ENCODE peak calls at places on chromosome 22, in eight cellular contexts. One of them, this sample, is unnamed.

GRCh38 chr22:44202261-44202789 is 21.6 kb downstream of the PARVG start:
- DNase-seq in CD8-positive, alpha-beta memory T cell: no peak
- DNase-seq in right lobe of liver: no peak
- DNase-seq in IMR-90: peak
- DNase-seq in caudate nucleus: no peak
- DNase-seq in trophoblast cell: no peak
- DNase-seq in brain microvascular endothelial cell: peak
- DNase-seq in iPS DF 6.9: no peak
- DNase-seq in this sample: no peak

GRCh38 chr22:37544955-37545702 is 15.2 kb upstream of the CDC42EP1 start:
- DNase-seq in CD8-positive, alpha-beta memory T cell: peak
- DNase-seq in right lobe of liver: peak
- DNase-seq in IMR-90: peak
- DNase-seq in caudate nucleus: peak
- DNase-seq in trophoblast cell: peak
- DNase-seq in brain microvascular endothelial cell: peak
- DNase-seq in iPS DF 6.9: no peak
- DNase-seq in this sample: peak

GRCh38 chr22:19471572-19471971 is 7.4 kb downstream of the UFD1 start:
- DNase-seq in CD8-positive, alpha-beta memory T cell: no peak
- DNase-seq in right lobe of liver: no peak
- DNase-seq in IMR-90: no peak
- DNase-seq in caudate nucleus: no peak
- DNase-seq in trophoblast cell: no peak
- DNase-seq in brain microvascular endothelial cell: no peak
- DNase-seq in iPS DF 6.9: no peak
- DNase-seq in this sample: no peak

GRCh38 chr22:26615149-26615548 is 2.7 kb downstream of the CRYBB1 start:
- DNase-seq in CD8-positive, alpha-beta memory T cell: no peak
- DNase-seq in right lobe of liver: no peak
- DNase-seq in IMR-90: no peak
- DNase-seq in caudate nucleus: no peak
- DNase-seq in trophoblast cell: no peak
- DNase-seq in brain microvascular endothelial cell: no peak
- DNase-seq in iPS DF 6.9: no peak
- DNase-seq in this sample: no peak

GRCh38 chr22:44658371-44658953 is 43.5 kb upstream of the PRR5 start:
- DNase-seq in CD8-positive, alpha-beta memory T cell: no peak
- DNase-seq in right lobe of liver: no peak
- DNase-seq in IMR-90: peak
- DNase-seq in caudate nucleus: no peak
- DNase-seq in trophoblast cell: no peak
- DNase-seq in brain microvascular endothelial cell: peak
- DNase-seq in iPS DF 6.9: no peak
- DNase-seq in this sample: no peak

GRCh38 chr22:26756675-26757293 is 99.4 kb downstream of the MIAT start:
- DNase-seq in CD8-positive, alpha-beta memory T cell: peak
- DNase-seq in right lobe of liver: peak
- DNase-seq in IMR-90: peak
- DNase-seq in caudate nucleus: peak
- DNase-seq in trophoblast cell: peak
- DNase-seq in brain microvascular endothelial cell: peak
- DNase-seq in iPS DF 6.9: no peak
- DNase-seq in this sample: no peak

GRCh38 chr22:39317084-39317755 is 2.2 kb downstream of the RPL3 start:
- DNase-seq in CD8-positive, alpha-beta memory T cell: no peak
- DNase-seq in right lobe of liver: no peak
- DNase-seq in IMR-90: no peak
- DNase-seq in caudate nucleus: no peak
- DNase-seq in trophoblast cell: no peak
- DNase-seq in brain microvascular endothelial cell: no peak
- DNase-seq in iPS DF 6.9: no peak
- DNase-seq in this sample: no peak

GRCh38 chr22:30182365-30182764 is 64.2 kb downstream of the LIF start:
- DNase-seq in CD8-positive, alpha-beta memory T cell: no peak
- DNase-seq in right lobe of liver: no peak
- DNase-seq in IMR-90: peak
- DNase-seq in caudate nucleus: no peak
- DNase-seq in trophoblast cell: no peak
- DNase-seq in brain microvascular endothelial cell: no peak
- DNase-seq in iPS DF 6.9: no peak
- DNase-seq in this sample: no peak

GRCh38 chr22:39227542-39228272 is 17.1 kb downstream of the PDGFB start:
- DNase-seq in CD8-positive, alpha-beta memory T cell: no peak
- DNase-seq in right lobe of liver: no peak
- DNase-seq in IMR-90: no peak
- DNase-seq in caudate nucleus: no peak
- DNase-seq in trophoblast cell: no peak
- DNase-seq in brain microvascular endothelial cell: no peak
- DNase-seq in iPS DF 6.9: no peak
- DNase-seq in this sample: no peak

GRCh38 chr22:20424937-20425587 is 12.6 kb downstream of the SCARF2 start:
- DNase-seq in CD8-positive, alpha-beta memory T cell: no peak
- DNase-seq in right lobe of liver: peak
- DNase-seq in IMR-90: no peak
- DNase-seq in caudate nucleus: no peak
- DNase-seq in trophoblast cell: peak
- DNase-seq in brain microvascular endothelial cell: peak
- DNase-seq in iPS DF 6.9: no peak
- DNase-seq in this sample: no peak

GRCh38 chr22:29480262-29480511 is 169 bp downstream of the NEFH start:
- DNase-seq in CD8-positive, alpha-beta memory T cell: no peak
- DNase-seq in right lobe of liver: no peak
- DNase-seq in IMR-90: no peak
- DNase-seq in caudate nucleus: no peak
- DNase-seq in trophoblast cell: no peak
- DNase-seq in brain microvascular endothelial cell: no peak
- DNase-seq in iPS DF 6.9: no peak
- DNase-seq in this sample: no peak

GRCh38 chr22:45190473-45190872 is 26.7 kb downstream of the NUP50 start:
- DNase-seq in CD8-positive, alpha-beta memory T cell: no peak
- DNase-seq in right lobe of liver: no peak
- DNase-seq in IMR-90: no peak
- DNase-seq in caudate nucleus: no peak
- DNase-seq in trophoblast cell: no peak
- DNase-seq in brain microvascular endothelial cell: no peak
- DNase-seq in iPS DF 6.9: no peak
- DNase-seq in this sample: no peak

GRCh38 chr22:46617250-46618103 is 2.7 kb upstream of the GRAMD4 start:
- DNase-seq in CD8-positive, alpha-beta memory T cell: no peak
- DNase-seq in right lobe of liver: no peak
- DNase-seq in IMR-90: peak
- DNase-seq in caudate nucleus: no peak
- DNase-seq in trophoblast cell: no peak
- DNase-seq in brain microvascular endothelial cell: no peak
- DNase-seq in iPS DF 6.9: no peak
- DNase-seq in this sample: no peak

GRCh38 chr22:22655452-22656108 is 11.2 kb downstream of the GGTLC2 start:
- DNase-seq in CD8-positive, alpha-beta memory T cell: no peak
- DNase-seq in right lobe of liver: no peak
- DNase-seq in IMR-90: no peak
- DNase-seq in caudate nucleus: no peak
- DNase-seq in trophoblast cell: no peak
- DNase-seq in brain microvascular endothelial cell: no peak
- DNase-seq in iPS DF 6.9: no peak
- DNase-seq in this sample: no peak

GRCh38 chr22:20056696-20057386 is 23.2 kb upstream of the DGCR8 start:
- DNase-seq in CD8-positive, alpha-beta memory T cell: no peak
- DNase-seq in right lobe of liver: no peak
- DNase-seq in IMR-90: no peak
- DNase-seq in caudate nucleus: no peak
- DNase-seq in trophoblast cell: no peak
- DNase-seq in brain microvascular endothelial cell: no peak
- DNase-seq in iPS DF 6.9: no peak
- DNase-seq in this sample: no peak

GRCh38 chr22:50225200-50225969 is 19.4 kb downstream of the TUBGCP6 start:
- DNase-seq in CD8-positive, alpha-beta memory T cell: no peak
- DNase-seq in right lobe of liver: no peak
- DNase-seq in IMR-90: no peak
- DNase-seq in caudate nucleus: no peak
- DNase-seq in trophoblast cell: no peak
- DNase-seq in brain microvascular endothelial cell: no peak
- DNase-seq in iPS DF 6.9: no peak
- DNase-seq in this sample: no peak

GRCh38 chr22:19867617-19868016 is 12.9 kb upstream of the GNB1L start:
- DNase-seq in CD8-positive, alpha-beta memory T cell: no peak
- DNase-seq in right lobe of liver: no peak
- DNase-seq in IMR-90: no peak
- DNase-seq in caudate nucleus: no peak
- DNase-seq in trophoblast cell: no peak
- DNase-seq in brain microvascular endothelial cell: no peak
- DNase-seq in iPS DF 6.9: no peak
- DNase-seq in this sample: no peak

GRCh38 chr22:50469377-50470305 is 5.2 kb downstream of the SBF1 start:
- DNase-seq in CD8-positive, alpha-beta memory T cell: peak
- DNase-seq in right lobe of liver: no peak
- DNase-seq in IMR-90: peak
- DNase-seq in caudate nucleus: no peak
- DNase-seq in trophoblast cell: no peak
- DNase-seq in brain microvascular endothelial cell: peak
- DNase-seq in iPS DF 6.9: no peak
- DNase-seq in this sample: peak

GRCh38 chr22:50579752-50580151 is 1.5 kb upstream of the CPT1B start:
- DNase-seq in CD8-positive, alpha-beta memory T cell: no peak
- DNase-seq in right lobe of liver: no peak
- DNase-seq in IMR-90: no peak
- DNase-seq in caudate nucleus: no peak
- DNase-seq in trophoblast cell: no peak
- DNase-seq in brain microvascular endothelial cell: no peak
- DNase-seq in iPS DF 6.9: no peak
- DNase-seq in this sample: no peak

DNA sequence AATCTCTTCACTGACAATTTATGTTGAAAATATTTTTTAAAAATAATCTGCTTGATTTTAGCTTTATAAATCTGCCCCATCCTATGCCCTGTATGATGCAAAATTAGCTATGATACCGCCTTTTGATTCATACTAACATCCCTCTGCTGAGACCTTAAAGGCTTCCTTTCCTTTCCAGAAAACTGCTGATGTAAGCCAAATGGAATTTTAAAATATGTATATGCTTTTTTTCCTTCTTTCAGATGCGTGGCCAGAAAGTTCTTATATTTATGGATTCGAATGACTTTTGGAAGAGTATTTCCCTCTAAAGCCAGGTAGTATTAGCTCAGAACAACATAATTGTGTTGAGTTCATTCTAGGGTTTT is 34.5 kb downstream of the SFI1 start:
- DNase-seq in CD8-positive, alpha-beta memory T cell: no peak
- DNase-seq in right lobe of liver: no peak
- DNase-seq in IMR-90: no peak
- DNase-seq in caudate nucleus: no peak
- DNase-seq in trophoblast cell: no peak
- DNase-seq in brain microvascular endothelial cell: no peak
- DNase-seq in iPS DF 6.9: no peak
- DNase-seq in this sample: no peak
- H3K27ac ChIP-seq in CD8-positive, alpha-beta memory T cell: no peak
- H3K27ac ChIP-seq in right lobe of liver: peak
- H3K27ac ChIP-seq in IMR-90: peak
- H3K27ac ChIP-seq in caudate nucleus: no peak
- H3K27ac ChIP-seq in trophoblast cell: no peak
- H3K27ac ChIP-seq in brain microvascular endothelial cell: peak
- H3K27ac ChIP-seq in iPS DF 6.9: no peak
- H3K27ac ChIP-seq in this sample: no peak

GRCh38 chr22:21624880-21625791 is 4.7 kb downstream of the YDJC start:
- DNase-seq in CD8-positive, alpha-beta memory T cell: no peak
- DNase-seq in right lobe of liver: no peak
- DNase-seq in IMR-90: no peak
- DNase-seq in caudate nucleus: no peak
- DNase-seq in trophoblast cell: no peak
- DNase-seq in brain microvascular endothelial cell: no peak
- DNase-seq in iPS DF 6.9: no peak
- DNase-seq in this sample: no peak

GRCh38 chr22:21626073-21626734 is 3.6 kb downstream of the YDJC start:
- DNase-seq in CD8-positive, alpha-beta memory T cell: no peak
- DNase-seq in right lobe of liver: no peak
- DNase-seq in IMR-90: no peak
- DNase-seq in caudate nucleus: no peak
- DNase-seq in trophoblast cell: no peak
- DNase-seq in brain microvascular endothelial cell: no peak
- DNase-seq in iPS DF 6.9: no peak
- DNase-seq in this sample: no peak

GRCh38 chr22:21623402-21623970 is 6.3 kb downstream of the YDJC start:
- DNase-seq in CD8-positive, alpha-beta memory T cell: no peak
- DNase-seq in right lobe of liver: no peak
- DNase-seq in IMR-90: no peak
- DNase-seq in caudate nucleus: no peak
- DNase-seq in trophoblast cell: no peak
- DNase-seq in brain microvascular endothelial cell: no peak
- DNase-seq in iPS DF 6.9: no peak
- DNase-seq in this sample: no peak

GRCh38 chr22:21622624-21623401 is 7.0 kb downstream of the YDJC start:
- DNase-seq in CD8-positive, alpha-beta memory T cell: no peak
- DNase-seq in right lobe of liver: no peak
- DNase-seq in IMR-90: no peak
- DNase-seq in caudate nucleus: no peak
- DNase-seq in trophoblast cell: no peak
- DNase-seq in brain microvascular endothelial cell: no peak
- DNase-seq in iPS DF 6.9: no peak
- DNase-seq in this sample: no peak

GRCh38 chr22:21624120-21624879 is 5.5 kb downstream of the YDJC start:
- DNase-seq in CD8-positive, alpha-beta memory T cell: peak
- DNase-seq in right lobe of liver: peak
- DNase-seq in IMR-90: peak
- DNase-seq in caudate nucleus: no peak
- DNase-seq in trophoblast cell: no peak
- DNase-seq in brain microvascular endothelial cell: no peak
- DNase-seq in iPS DF 6.9: no peak
- DNase-seq in this sample: peak
- H3K27ac ChIP-seq in CD8-positive, alpha-beta memory T cell: peak
- H3K27ac ChIP-seq in right lobe of liver: no peak
- H3K27ac ChIP-seq in IMR-90: no peak
- H3K27ac ChIP-seq in caudate nucleus: peak
- H3K27ac ChIP-seq in trophoblast cell: no peak
- H3K27ac ChIP-seq in brain microvascular endothelial cell: peak
- H3K27ac ChIP-seq in iPS DF 6.9: no peak
- H3K27ac ChIP-seq in this sample: no peak

DNA sequence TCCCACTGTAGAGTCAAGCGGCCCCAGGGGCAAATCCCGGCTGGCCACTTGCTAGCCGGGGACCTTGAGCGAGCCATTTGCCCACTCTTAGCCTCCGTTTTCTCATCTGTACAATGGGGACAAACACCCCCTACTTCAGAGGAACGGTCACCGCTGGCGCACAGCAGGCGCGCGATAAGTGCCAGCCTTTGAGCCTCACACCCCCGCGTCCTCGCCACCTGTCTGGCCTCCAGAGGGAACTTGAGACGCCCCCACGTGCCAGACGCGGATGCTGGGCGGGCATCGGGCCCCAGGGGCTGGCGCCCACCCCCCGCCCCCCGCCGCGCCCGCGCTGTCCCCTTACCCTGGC is 72.7 kb upstream of the TCF20 start:
- DNase-seq in CD8-positive, alpha-beta memory T cell: no peak
- DNase-seq in right lobe of liver: no peak
- DNase-seq in IMR-90: no peak
- DNase-seq in caudate nucleus: no peak
- DNase-seq in trophoblast cell: no peak
- DNase-seq in brain microvascular endothelial cell: no peak
- DNase-seq in iPS DF 6.9: no peak
- DNase-seq in this sample: no peak
- H3K27ac ChIP-seq in CD8-positive, alpha-beta memory T cell: no peak
- H3K27ac ChIP-seq in right lobe of liver: no peak
- H3K27ac ChIP-seq in IMR-90: no peak
- H3K27ac ChIP-seq in caudate nucleus: peak
- H3K27ac ChIP-seq in trophoblast cell: no peak
- H3K27ac ChIP-seq in brain microvascular endothelial cell: no peak
- H3K27ac ChIP-seq in iPS DF 6.9: no peak
- H3K27ac ChIP-seq in this sample: no peak

GRCh38 chr22:24104307-24105017 is 76.8 kb upstream of the SUSD2 start:
- DNase-seq in CD8-positive, alpha-beta memory T cell: no peak
- DNase-seq in right lobe of liver: no peak
- DNase-seq in IMR-90: no peak
- DNase-seq in caudate nucleus: no peak
- DNase-seq in trophoblast cell: no peak
- DNase-seq in brain microvascular endothelial cell: no peak
- DNase-seq in iPS DF 6.9: no peak
- DNase-seq in this sample: no peak
- H3K27ac ChIP-seq in CD8-positive, alpha-beta memory T cell: no peak
- H3K27ac ChIP-seq in right lobe of liver: no peak
- H3K27ac ChIP-seq in IMR-90: no peak
- H3K27ac ChIP-seq in caudate nucleus: peak
- H3K27ac ChIP-seq in trophoblast cell: no peak
- H3K27ac ChIP-seq in brain microvascular endothelial cell: no peak
- H3K27ac ChIP-seq in iPS DF 6.9: no peak
- H3K27ac ChIP-seq in this sample: no peak

This sample was measured in effector memory CD4-positive, alpha-beta T cell.